ENCODE peak calls at places on chromosomes 7 and 10, in four cellular contexts. E, Y, D and Z are unnamed samples.

GRCh38 chr10:77836299-77836820 is 90.2 kb downstream of the DLG5 start:
- DNase-seq in E (no peak), Y (peak; percentile 93), D (no peak), Z (no peak)

GRCh38 chr10:45526309-45526708 is 146.3 kb downstream of the ZFAND4 start:
- DNase-seq in E (no peak), Y (no peak), D (no peak), Z (no peak)

GRCh38 chr7:102097601-102098161 is 189.0 kb upstream of the SH2B2 start:
- DNase-seq in E (no peak), Y (no peak), D (no peak), Z (peak; percentile 88)

GRCh38 chr10:88707429-88708110 is 1.5 kb downstream of the LIPK start:
- DNase-seq in E (peak; percentile 70), Y (no peak), D (no peak), Z (peak; percentile 69)

GRCh38 chr7:112036071-112036470 is 170.1 kb downstream of the DOCK4 start:
- DNase-seq in E (no peak), Y (no peak), D (no peak), Z (no peak)

GRCh38 chr10:38072552-38072951 is 21.6 kb upstream of the ZNF37A start:
- DNase-seq in E (no peak), Y (no peak), D (no peak), Z (no peak)

GRCh38 chr10:58577394-58577793 is 64.7 kb downstream of the BICC1 start:
- DNase-seq in E (no peak), Y (no peak), D (no peak), Z (no peak)

GRCh38 chr7:70808876-70809275 is 323.1 kb upstream of the GALNT17 start:
- DNase-seq in E (no peak), Y (peak; percentile 6), D (no peak), Z (no peak)

GRCh38 chr7:27235387-27236052 is 7.1 kb upstream of the EVX1 start:
- DNase-seq in E (no peak), Y (peak; percentile 31), D (peak; percentile 13), Z (peak; percentile 16)

GRCh38 chr10:32687546-32687945 is 241.6 kb downstream of the CCDC7 start:
- DNase-seq in E (no peak), Y (no peak), D (no peak), Z (no peak)

GRCh38 chr7:134742688-134743350 is 36.6 kb upstream of the CALD1 start:
- DNase-seq in E (no peak), Y (peak; percentile 43), D (no peak), Z (no peak)

GRCh38 chr7:110960811-110961210 is 130.1 kb upstream of the LRRN3 start:
- DNase-seq in E (no peak), Y (no peak), D (no peak), Z (no peak)

GRCh38 chr7:122040147-122040546 is 103.9 kb downstream of the AASS start:
- DNase-seq in E (no peak), Y (no peak), D (no peak), Z (no peak)

GRCh38 chr7:12728192-12728538 is 40.7 kb downstream of the ARL4A start:
- DNase-seq in E (no peak), Y (no peak), D (no peak), Z (no peak)

GRCh38 chr10:87505366-87506113 is 847 bp downstream of the MINPP1 start:
- DNase-seq in E (no peak), Y (peak; percentile 55), D (peak; percentile 60), Z (peak; percentile 10)

GRCh38 chr10:91493313-91493712 is 83.2 kb downstream of the HECTD2 start:
- DNase-seq in E (no peak), Y (no peak), D (peak; percentile 41), Z (peak; percentile 32)

GRCh38 chr7:158723266-158723665 is 18.7 kb upstream of the NCAPG2 start:
- DNase-seq in E (no peak), Y (no peak), D (no peak), Z (no peak)

GRCh38 chr7:158725506-158725800 is 20.8 kb upstream of the NCAPG2 start:
- DNase-seq in E (no peak), Y (no peak), D (no peak), Z (no peak)

GRCh38 chr7:158726277-158726807 is 21.7 kb upstream of the NCAPG2 start:
- DNase-seq in E (no peak), Y (no peak), D (no peak), Z (no peak)

GRCh38 chr7:158723714-158724385 is 19.2 kb upstream of the NCAPG2 start:
- DNase-seq in E (no peak), Y (no peak), D (no peak), Z (no peak)

DNA sequence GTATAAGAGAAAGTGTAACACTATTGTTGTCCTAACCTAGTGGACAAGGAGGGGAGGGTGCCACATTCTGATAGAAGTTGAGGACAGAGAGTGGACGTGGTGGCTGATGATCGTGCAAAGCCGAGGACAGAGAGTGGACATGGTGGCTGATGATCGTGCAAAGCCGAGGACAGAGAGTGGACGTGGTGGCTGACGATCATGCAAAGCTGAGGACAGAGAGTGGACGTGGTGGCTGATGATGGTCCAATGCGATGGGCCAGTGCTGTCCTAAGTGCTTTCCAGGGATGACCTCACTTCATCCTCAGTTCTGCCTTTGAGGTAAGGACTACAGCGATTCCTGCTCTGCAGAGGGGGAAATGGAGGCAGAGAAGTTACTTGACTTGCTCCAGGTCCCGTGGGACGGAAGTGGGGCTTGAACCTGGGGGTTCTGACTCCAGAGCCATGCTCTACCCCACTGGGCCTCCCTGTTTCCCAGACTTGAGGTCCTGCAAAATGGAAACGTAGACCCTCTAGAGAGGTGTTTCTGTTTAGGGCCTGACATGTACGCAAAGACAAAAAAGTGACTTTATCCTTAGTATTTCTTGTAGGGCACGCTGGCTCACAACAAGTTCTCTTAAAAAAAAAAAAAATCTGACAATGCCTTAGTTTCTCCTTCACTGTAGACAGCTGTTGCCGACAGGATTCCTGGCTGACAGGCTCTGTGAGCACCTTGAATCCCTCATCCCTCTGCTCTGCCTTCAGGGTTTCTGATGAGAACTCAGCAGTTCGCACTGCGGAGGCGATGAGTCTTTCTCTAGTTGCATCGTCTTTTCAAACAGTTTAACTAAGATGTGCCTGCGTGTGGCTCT is 20.3 kb upstream of the NCAPG2 start:
- DNase-seq in E (no peak), Y (no peak), D (no peak), Z (no peak)
- TF ChIP-seq TCF7L2 in E (no peak), Y (no peak), D (no peak), Z (no peak)

GRCh38 chr10:126029999-126030398 is 133.6 kb downstream of the FANK1 start:
- DNase-seq in E (no peak), Y (no peak), D (no peak), Z (no peak)

GRCh38 chr10:126022841-126023240 is 126.5 kb downstream of the FANK1 start:
- DNase-seq in E (no peak), Y (no peak), D (no peak), Z (no peak)

GRCh38 chr10:126021833-126022500 is 125.6 kb downstream of the FANK1 start:
- DNase-seq in E (no peak), Y (no peak), D (no peak), Z (no peak)

GRCh38 chr10:126027707-126028106 is 131.3 kb downstream of the FANK1 start:
- DNase-seq in E (no peak), Y (no peak), D (no peak), Z (no peak)
- TF ChIP-seq TCF7L2 in E (no peak), Y (no peak), D (no peak), Z (no peak)

GRCh38 chr10:48457949-48458661 is 146.8 kb downstream of the ARHGAP22 start:
- DNase-seq in E (no peak), Y (no peak), D (no peak), Z (no peak)

GRCh38 chr10:48456361-48456804 is 148.5 kb downstream of the ARHGAP22 start:
- DNase-seq in E (no peak), Y (peak; percentile 68), D (no peak), Z (no peak)

GRCh38 chr10:48458662-48459048 is 146.2 kb downstream of the ARHGAP22 start:
- DNase-seq in E (no peak), Y (no peak), D (no peak), Z (no peak)

GRCh38 chr10:48455392-48456151 is 149.1 kb downstream of the MAPK8 start:
- DNase-seq in E (no peak), Y (no peak), D (no peak), Z (no peak)

DNA sequence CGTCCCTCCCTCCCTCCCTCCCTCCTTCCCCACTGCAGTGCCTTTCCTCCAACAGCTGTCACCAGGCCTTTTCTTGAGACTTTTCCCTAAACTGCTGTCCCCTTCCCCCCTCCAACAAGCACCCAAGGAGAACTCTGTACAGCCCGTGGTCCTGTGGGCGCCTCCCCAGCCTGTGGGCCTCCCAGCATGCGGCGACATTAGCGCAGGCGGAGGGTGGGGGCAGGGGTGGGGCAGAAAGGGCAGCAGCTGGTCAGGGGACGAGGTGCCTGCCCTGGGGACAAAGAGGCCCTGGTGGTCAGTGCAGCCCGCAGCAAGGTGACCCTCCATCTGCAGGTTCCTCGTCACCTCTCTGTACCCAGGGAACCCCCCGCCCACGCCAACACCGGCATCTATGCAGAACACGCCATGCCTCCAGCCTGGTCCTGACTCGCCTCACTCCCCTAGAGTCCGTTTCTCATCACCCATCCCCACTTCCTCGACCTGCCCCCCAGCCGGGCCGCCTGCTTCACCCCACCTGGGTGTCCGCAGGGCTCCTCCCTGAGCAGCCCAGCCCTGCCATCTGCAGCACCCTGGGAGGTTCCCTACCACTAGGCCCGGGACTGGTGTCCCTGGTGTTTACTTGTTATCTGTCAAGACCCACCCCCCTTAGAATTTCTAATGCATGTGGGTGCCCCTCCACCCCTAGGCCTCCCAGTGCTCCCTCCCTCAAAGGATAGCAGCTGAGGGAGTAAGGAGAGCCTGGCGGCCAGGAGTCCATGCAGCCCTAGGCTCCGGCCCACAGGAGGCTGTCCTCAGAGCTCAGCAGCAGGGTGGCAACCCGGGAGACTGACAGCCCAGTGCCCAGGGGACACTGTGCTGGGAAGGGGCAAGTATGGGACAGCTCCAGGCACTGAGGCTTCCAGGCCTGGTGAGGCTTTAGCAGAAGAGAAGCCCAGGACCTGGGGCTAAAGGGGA is 147.8 kb downstream of the ARHGAP22 start:
- DNase-seq in E (no peak), Y (peak; percentile 53), D (no peak), Z (no peak)
- TF ChIP-seq TCF7L2 in E (no peak), Y (no peak), D (no peak), Z (no peak)

GRCh38 chr7:92766461-92767003 is 69.8 kb downstream of the CDK6 start:
- DNase-seq in E (no peak), Y (no peak), D (peak; percentile 53), Z (no peak)

GRCh38 chr7:92769361-92769633 is 67.1 kb downstream of the CDK6 start:
- DNase-seq in E (no peak), Y (no peak), D (no peak), Z (no peak)

GRCh38 chr7:92769844-92770243 is 66.5 kb downstream of the CDK6 start:
- DNase-seq in E (no peak), Y (no peak), D (no peak), Z (no peak)

GRCh38 chr7:92767427-92767826 is 68.9 kb downstream of the CDK6 start:
- DNase-seq in E (no peak), Y (no peak), D (no peak), Z (no peak)

DNA sequence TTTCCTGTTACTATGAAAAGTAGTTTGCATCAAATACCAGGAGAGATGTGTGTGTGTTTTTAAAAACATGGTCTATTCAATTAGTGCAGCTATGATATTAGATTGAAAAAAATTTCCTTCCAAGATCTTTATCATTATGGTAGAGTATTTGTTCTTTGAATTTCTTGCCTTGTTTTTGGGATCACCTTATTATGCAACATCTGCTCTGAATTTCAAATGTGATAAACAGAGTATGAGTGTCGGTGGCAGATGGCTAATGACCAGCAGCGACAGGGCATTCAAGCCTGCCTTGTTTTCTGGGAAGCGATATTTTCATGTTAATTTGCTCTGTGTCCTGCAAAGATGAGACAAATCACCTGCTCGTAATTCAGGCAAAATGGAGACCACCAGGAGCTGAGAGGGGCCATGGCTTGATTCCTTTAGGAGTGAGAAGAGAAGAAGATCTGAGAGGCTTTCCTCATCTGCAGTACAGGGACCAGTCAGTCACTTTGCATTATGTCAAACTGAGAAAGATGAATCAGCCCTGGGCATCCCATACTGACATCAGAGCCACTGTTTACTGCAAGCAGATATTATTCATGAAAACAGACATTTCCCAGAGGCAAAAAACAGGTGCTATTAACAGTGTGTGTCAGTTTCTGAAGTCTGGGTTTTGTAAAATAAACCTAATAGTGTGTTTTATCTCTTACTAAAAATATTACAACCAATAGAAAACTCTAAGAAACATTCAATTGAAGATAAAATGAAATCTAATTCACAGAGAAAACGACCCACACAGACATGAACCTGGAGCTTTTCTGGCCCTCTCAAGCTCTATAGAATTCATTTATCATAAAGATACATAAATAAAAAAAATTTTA is 67.6 kb downstream of the CDK6 start:
- DNase-seq in E (no peak), Y (no peak), D (no peak), Z (no peak)
- TF ChIP-seq TCF7L2 in E (no peak), Y (no peak), D (no peak), Z (no peak)